ENCODE peak calls at places on chromosome 6, in six cellular contexts. R, L, I, V, G and U are unnamed samples.

GRCh38 chr6:53811082-53811481 is 16.3 kb downstream of the LRRC1 start:
- DNase-seq in R (no peak), L (no peak), I (peak; percentile 69), V (no peak), G (no peak), U (no peak)

GRCh38 chr6:107491059-107491609 is 1.2 kb downstream of the SOBP start:
- DNase-seq in R (peak; percentile 87), L (peak; percentile 63), I (no peak), V (peak; percentile 90), G (no peak), U (no peak)

GRCh38 chr6:135411339-135411738 is 86.2 kb downstream of the AHI1 start:
- DNase-seq in R (no peak), L (peak; percentile 17), I (no peak), V (no peak), G (no peak), U (no peak)

GRCh38 chr6:148407372-148407771 is 64.7 kb downstream of the SASH1 start:
- DNase-seq in R (peak; percentile 71), L (peak; percentile 93), I (no peak), V (no peak), G (no peak), U (peak; percentile 87)

GRCh38 chr6:109252261-109253041 is 129.8 kb downstream of the CD164 start:
- DNase-seq in R (no peak), L (no peak), I (peak; percentile 46), V (no peak), G (no peak), U (no peak)

GRCh38 chr6:31401403-31401802 is 2.0 kb upstream of the MICA start:
- DNase-seq in R (peak; percentile 83), L (peak; percentile 87), I (no peak), V (no peak), G (no peak), U (peak; percentile 80)

GRCh38 chr6:128282956-128283355 is 237.4 kb downstream of the PTPRK start:
- DNase-seq in R (no peak), L (no peak), I (no peak), V (no peak), G (no peak), U (no peak)

GRCh38 chr6:135267085-135267484 is 86.0 kb downstream of the MYB start:
- DNase-seq in R (no peak), L (no peak), I (peak; percentile 66), V (no peak), G (no peak), U (no peak)

GRCh38 chr6:125904871-125905270 is 51.7 kb upstream of the HINT3 start:
- DNase-seq in R (no peak), L (no peak), I (no peak), V (no peak), G (no peak), U (peak; percentile 82)

GRCh38 chr6:83474309-83474708 is 38.0 kb upstream of the PRSS35 start:
- DNase-seq in R (no peak), L (peak; percentile 12), I (peak; percentile 16), V (no peak), G (no peak), U (no peak)

GRCh38 chr6:131451330-131452195 is 121.5 kb upstream of the ARG1 start:
- DNase-seq in R (no peak), L (no peak), I (no peak), V (no peak), G (no peak), U (no peak)